ENCODE peak calls at places on chromosomes 13 and 19, in four cellular contexts. One of them, this sample, is unnamed.

GRCh38 chr19:49431330-49431749 is 6.2 kb downstream of the GFY start:
- DNase-seq in mucosa of descending colon: no peak
- DNase-seq in ovary: no peak
- DNase-seq in IMR-90: no peak
- DNase-seq in this sample: no peak

GRCh38 chr13:46165485-46166220 is 16.3 kb downstream of the LCP1 start:
- DNase-seq in mucosa of descending colon: no peak
- DNase-seq in ovary: no peak
- DNase-seq in IMR-90: no peak
- DNase-seq in this sample: no peak

GRCh38 chr13:42283574-42283973 is 11.6 kb downstream of the AKAP11 start:
- DNase-seq in mucosa of descending colon: peak
- DNase-seq in ovary: no peak
- DNase-seq in IMR-90: no peak
- DNase-seq in this sample: peak

GRCh38 chr13:37540228-37540627 is 58.3 kb downstream of the POSTN start:
- DNase-seq in mucosa of descending colon: no peak
- DNase-seq in ovary: no peak
- DNase-seq in IMR-90: peak
- DNase-seq in this sample: no peak

GRCh38 chr19:5586300-5587070 is 18.7 kb upstream of the TINCR start:
- DNase-seq in mucosa of descending colon: no peak
- DNase-seq in ovary: no peak
- DNase-seq in IMR-90: no peak
- DNase-seq in this sample: no peak

GRCh38 chr19:38793186-38793585 is 4.2 kb downstream of the LGALS7B start:
- DNase-seq in mucosa of descending colon: no peak
- DNase-seq in ovary: no peak
- DNase-seq in IMR-90: peak
- DNase-seq in this sample: no peak

GRCh38 chr19:30224689-30225606 is 147.2 kb upstream of the ZNF536 start:
- DNase-seq in mucosa of descending colon: no peak
- DNase-seq in ovary: no peak
- DNase-seq in IMR-90: no peak
- DNase-seq in this sample: no peak

GRCh38 chr19:19637523-19638251 is 5.8 kb downstream of the GMIP start:
- DNase-seq in mucosa of descending colon: peak
- DNase-seq in ovary: no peak
- DNase-seq in IMR-90: no peak
- DNase-seq in this sample: no peak

GRCh38 chr13:76579701-76580100 is 306.5 kb downstream of the KCTD12 start:
- DNase-seq in mucosa of descending colon: no peak
- DNase-seq in ovary: no peak
- DNase-seq in IMR-90: no peak
- DNase-seq in this sample: no peak

GRCh38 chr13:34070006-34070405 is 252.1 kb downstream of the RFC3 start:
- DNase-seq in mucosa of descending colon: no peak
- DNase-seq in ovary: no peak
- DNase-seq in IMR-90: peak
- DNase-seq in this sample: no peak

GRCh38 chr13:24613755-24614154 is 66.5 kb upstream of the ATP12A start:
- DNase-seq in mucosa of descending colon: no peak
- DNase-seq in ovary: no peak
- DNase-seq in IMR-90: no peak
- DNase-seq in this sample: no peak

GRCh38 chr19:3746371-3747056 is 15.0 kb downstream of the APBA3 start:
- DNase-seq in mucosa of descending colon: no peak
- DNase-seq in ovary: no peak
- DNase-seq in IMR-90: no peak
- DNase-seq in this sample: no peak

GRCh38 chr13:99834246-99834645 is 137.3 kb downstream of the ZIC5 start:
- DNase-seq in mucosa of descending colon: no peak
- DNase-seq in ovary: no peak
- DNase-seq in IMR-90: no peak
- DNase-seq in this sample: no peak

GRCh38 chr13:97321616-97322321 is 99.6 kb downstream of the MBNL2 start:
- DNase-seq in mucosa of descending colon: no peak
- DNase-seq in ovary: no peak
- DNase-seq in IMR-90: no peak
- DNase-seq in this sample: no peak

GRCh38 chr19:7772752-7773291 is 9.8 kb downstream of the CLEC4M start:
- DNase-seq in mucosa of descending colon: no peak
- DNase-seq in ovary: no peak
- DNase-seq in IMR-90: no peak
- DNase-seq in this sample: no peak

GRCh38 chr19:566403-566802 is 6.0 kb upstream of the BSG start:
- DNase-seq in mucosa of descending colon: no peak
- DNase-seq in ovary: peak
- DNase-seq in IMR-90: peak
- DNase-seq in this sample: no peak

GRCh38 chr13:26476111-26476743 is 81.3 kb upstream of the WASF3 start:
- DNase-seq in mucosa of descending colon: no peak
- DNase-seq in ovary: no peak
- DNase-seq in IMR-90: peak
- DNase-seq in this sample: no peak

GRCh38 chr13:24675806-24676570 is 4.2 kb upstream of the ATP12A start:
- DNase-seq in mucosa of descending colon: no peak
- DNase-seq in ovary: no peak
- DNase-seq in IMR-90: no peak
- DNase-seq in this sample: no peak

GRCh38 chr19:54165222-54165621 is 5.7 kb upstream of the LENG1 start:
- DNase-seq in mucosa of descending colon: no peak
- DNase-seq in ovary: no peak
- DNase-seq in IMR-90: no peak
- DNase-seq in this sample: no peak

GRCh38 chr13:112441779-112442310 is 65.7 kb downstream of the SPACA7 start:
- DNase-seq in mucosa of descending colon: no peak
- DNase-seq in ovary: no peak
- DNase-seq in IMR-90: no peak
- DNase-seq in this sample: no peak

GRCh38 chr19:32598022-32598421 is 17.0 kb downstream of the PDCD5 start:
- DNase-seq in mucosa of descending colon: no peak
- DNase-seq in ovary: no peak
- DNase-seq in IMR-90: no peak
- DNase-seq in this sample: no peak

GRCh38 chr19:1699998-1700732 is 47.8 kb upstream of the TCF3 start:
- DNase-seq in mucosa of descending colon: no peak
- DNase-seq in ovary: no peak
- DNase-seq in IMR-90: no peak
- DNase-seq in this sample: no peak

GRCh38 chr13:42405665-42406390 is 133.9 kb downstream of the AKAP11 start:
- DNase-seq in mucosa of descending colon: no peak
- DNase-seq in ovary: no peak
- DNase-seq in IMR-90: peak
- DNase-seq in this sample: no peak

GRCh38 chr19:38848299-38849146 is 1.3 kb downstream of the HNRNPL start:
- DNase-seq in mucosa of descending colon: peak
- DNase-seq in ovary: no peak
- DNase-seq in IMR-90: no peak
- DNase-seq in this sample: no peak

GRCh38 chr19:43306097-43306496 is 36.8 kb upstream of the PSG9 start:
- DNase-seq in mucosa of descending colon: no peak
- DNase-seq in ovary: no peak
- DNase-seq in IMR-90: no peak
- DNase-seq in this sample: no peak

GRCh38 chr19:42075364-42075615 is 676 bp upstream of the ZNF574 start:
- DNase-seq in mucosa of descending colon: no peak
- DNase-seq in ovary: no peak
- DNase-seq in IMR-90: no peak
- DNase-seq in this sample: no peak

GRCh38 chr19:2015611-2015950 is at the start of gene BTBD2:
- DNase-seq in mucosa of descending colon: peak
- DNase-seq in ovary: peak
- DNase-seq in IMR-90: peak
- DNase-seq in this sample: peak

GRCh38 chr19:38197937-38198704 is 25.9 kb downstream of the DPF1 start:
- DNase-seq in mucosa of descending colon: no peak
- DNase-seq in ovary: no peak
- DNase-seq in IMR-90: no peak
- DNase-seq in this sample: no peak

GRCh38 chr13:114161644-114162532 is 17.2 kb upstream of the CFAP97D2 start:
- DNase-seq in mucosa of descending colon: peak
- DNase-seq in ovary: peak
- DNase-seq in IMR-90: peak
- DNase-seq in this sample: peak
- H3K4me3 ChIP-seq in mucosa of descending colon: no peak
- H3K4me3 ChIP-seq in ovary: no peak
- H3K4me3 ChIP-seq in IMR-90: no peak
- H3K4me3 ChIP-seq in this sample: no peak

DNA sequence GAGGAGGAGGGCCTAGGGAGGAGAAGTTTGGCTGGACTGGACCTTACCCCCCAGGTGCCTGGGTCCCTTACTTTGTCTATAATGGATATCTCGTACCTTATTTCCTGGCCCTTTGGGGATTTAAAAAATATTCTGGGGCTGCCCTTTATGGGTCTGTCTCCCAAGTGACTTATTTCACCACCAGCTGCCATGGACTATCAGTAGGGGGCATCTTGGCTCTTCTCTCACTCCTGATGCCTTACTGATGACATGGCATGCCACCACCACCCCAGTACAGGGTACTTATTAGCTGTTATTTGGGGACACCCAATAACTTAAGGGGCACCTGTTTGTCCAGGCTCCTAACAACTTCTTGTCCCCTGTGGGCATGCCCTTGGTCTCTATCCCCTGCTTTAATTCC is 38.0 kb downstream of the NFIX start:
- DNase-seq in mucosa of descending colon: no peak
- DNase-seq in ovary: no peak
- DNase-seq in IMR-90: no peak
- DNase-seq in this sample: no peak
- H3K4me3 ChIP-seq in mucosa of descending colon: no peak
- H3K4me3 ChIP-seq in ovary: no peak
- H3K4me3 ChIP-seq in IMR-90: no peak
- H3K4me3 ChIP-seq in this sample: no peak

GRCh38 chr19:40717325-40717879 is 490 bp downstream of the ITPKC start:
- DNase-seq in mucosa of descending colon: peak
- DNase-seq in ovary: no peak
- DNase-seq in IMR-90: no peak
- DNase-seq in this sample: peak

GRCh38 chr19:40716031-40716654 is 543 bp downstream of the COQ8B start:
- DNase-seq in mucosa of descending colon: peak
- DNase-seq in ovary: no peak
- DNase-seq in IMR-90: peak
- DNase-seq in this sample: no peak

GRCh38 chr19:40716655-40717324 is at the start of the genes COQ8B and ITPKC:
- DNase-seq in mucosa of descending colon: peak
- DNase-seq in ovary: peak
- DNase-seq in IMR-90: peak
- DNase-seq in this sample: peak

GRCh38 chr19:40714519-40715299 is 2.0 kb downstream of the COQ8B start:
- DNase-seq in mucosa of descending colon: peak
- DNase-seq in ovary: peak
- DNase-seq in IMR-90: peak
- DNase-seq in this sample: peak

GRCh38 chr19:40713939-40714338 is 2.7 kb downstream of the COQ8B start:
- DNase-seq in mucosa of descending colon: no peak
- DNase-seq in ovary: peak
- DNase-seq in IMR-90: no peak
- DNase-seq in this sample: no peak
- H3K4me3 ChIP-seq in mucosa of descending colon: no peak
- H3K4me3 ChIP-seq in ovary: no peak
- H3K4me3 ChIP-seq in IMR-90: no peak
- H3K4me3 ChIP-seq in this sample: no peak

GRCh38 chr13:108082481-108082880 is 132.9 kb downstream of the LIG4 start:
- DNase-seq in mucosa of descending colon: no peak
- DNase-seq in ovary: no peak
- DNase-seq in IMR-90: no peak
- DNase-seq in this sample: no peak

GRCh38 chr13:108084840-108085239 is 130.5 kb downstream of the LIG4 start:
- DNase-seq in mucosa of descending colon: no peak
- DNase-seq in ovary: no peak
- DNase-seq in IMR-90: no peak
- DNase-seq in this sample: no peak

GRCh38 chr13:108086678-108087077 is 128.7 kb downstream of the LIG4 start:
- DNase-seq in mucosa of descending colon: no peak
- DNase-seq in ovary: no peak
- DNase-seq in IMR-90: peak
- DNase-seq in this sample: no peak

GRCh38 chr13:108087813-108088212 is 127.5 kb downstream of the LIG4 start:
- DNase-seq in mucosa of descending colon: no peak
- DNase-seq in ovary: no peak
- DNase-seq in IMR-90: no peak
- DNase-seq in this sample: no peak

DNA sequence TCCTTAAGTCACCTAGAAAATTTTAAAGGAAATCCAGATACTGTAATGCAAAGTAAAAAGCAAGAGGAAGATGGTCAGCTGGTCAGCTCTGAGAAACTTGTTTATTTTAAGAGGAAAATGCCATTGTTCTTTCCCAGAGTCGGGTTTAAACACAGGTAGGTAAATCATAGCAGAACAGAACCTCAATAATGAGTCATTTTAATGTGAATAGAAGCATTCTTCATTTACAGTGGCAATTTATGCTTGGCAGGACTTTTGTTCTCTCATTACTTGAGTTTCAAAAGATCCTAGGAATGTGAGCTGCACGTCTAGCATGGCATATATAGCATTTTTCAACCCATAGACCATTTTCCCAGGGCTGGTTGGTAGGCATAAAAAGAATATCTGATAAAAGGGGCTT is 132.3 kb downstream of the LIG4 start:
- DNase-seq in mucosa of descending colon: no peak
- DNase-seq in ovary: no peak
- DNase-seq in IMR-90: no peak
- DNase-seq in this sample: no peak
- H3K4me3 ChIP-seq in mucosa of descending colon: no peak
- H3K4me3 ChIP-seq in ovary: no peak
- H3K4me3 ChIP-seq in IMR-90: no peak
- H3K4me3 ChIP-seq in this sample: no peak